ENCODE peak calls at places on chromosomes 16 and 17, in four cellular contexts. One of them, this sample, is unnamed.
A peak's percentile ranks its signal among the peaks of the same experiment; 100 is the strongest.

GRCh38 chr17:49180303-49180702 is 30.1 kb downstream of the GNGT2 start:
- DNase-seq in HepG2: peak; percentile 65
- DNase-seq in Panc1: peak; percentile 28
- DNase-seq in K562: peak; percentile 74
- DNase-seq in this sample: peak; percentile 74

GRCh38 chr17:32191306-32191705 is 49.0 kb downstream of the RHOT1 start:
- DNase-seq in K562: no peak
- DNase-seq in HepG2: no peak
- DNase-seq in Panc1: no peak
- DNase-seq in this sample: no peak

GRCh38 chr17:46759141-46759540 is 59.4 kb downstream of the WNT3 start:
- DNase-seq in K562: no peak
- DNase-seq in HepG2: no peak
- DNase-seq in Panc1: no peak
- DNase-seq in this sample: no peak

GRCh38 chr16:57537194-57537505 is 779 bp upstream of the CCDC102A start:
- DNase-seq in K562: peak; percentile 3
- DNase-seq in Panc1: no peak
- DNase-seq in HepG2: no peak
- DNase-seq in this sample: no peak

GRCh38 chr17:82237746-82238561 is 9.1 kb downstream of the SLC16A3 start:
- DNase-seq in Panc1: no peak
- DNase-seq in HepG2: no peak
- DNase-seq in K562: no peak
- DNase-seq in this sample: no peak

GRCh38 chr16:64989050-64989449 is 132.8 kb downstream of the CDH11 start:
- DNase-seq in Panc1: no peak
- DNase-seq in K562: no peak
- DNase-seq in HepG2: no peak
- DNase-seq in this sample: no peak

GRCh38 chr17:81608082-81608481 is 28.8 kb downstream of the NPLOC4 start:
- DNase-seq in K562: no peak
- DNase-seq in Panc1: no peak
- DNase-seq in HepG2: no peak
- DNase-seq in this sample: no peak

GRCh38 chr17:38584350-38584925 is 21.3 kb downstream of the SRCIN1 start:
- DNase-seq in HepG2: peak; percentile 41
- DNase-seq in Panc1: no peak
- DNase-seq in K562: peak; percentile 86
- DNase-seq in this sample: no peak

GRCh38 chr16:31880322-31880979 is 6.8 kb downstream of the ZNF267 start:
- DNase-seq in HepG2: no peak
- DNase-seq in K562: peak; percentile 88
- DNase-seq in Panc1: no peak
- DNase-seq in this sample: no peak

GRCh38 chr17:10741416-10742140 is 11.8 kb upstream of the TMEM220 start:
- DNase-seq in K562: no peak
- DNase-seq in HepG2: no peak
- DNase-seq in Panc1: no peak
- DNase-seq in this sample: no peak

GRCh38 chr16:13305019-13305755 is 403.8 kb downstream of the SHISA9 start:
- DNase-seq in Panc1: no peak
- DNase-seq in K562: no peak
- DNase-seq in HepG2: no peak
- DNase-seq in this sample: no peak

GRCh38 chr17:28384281-28385036 is 13.0 kb downstream of the SARM1 start:
- DNase-seq in HepG2: no peak
- DNase-seq in Panc1: no peak
- DNase-seq in K562: no peak
- DNase-seq in this sample: no peak

GRCh38 chr16:79171504-79172240 is 428.9 kb downstream of the MAF start:
- DNase-seq in HepG2: no peak
- DNase-seq in K562: no peak
- DNase-seq in Panc1: no peak
- DNase-seq in this sample: no peak

GRCh38 chr17:5237541-5238016 is 2.9 kb upstream of the SCIMP start:
- DNase-seq in HepG2: peak; percentile 81
- DNase-seq in K562: peak; percentile 77
- DNase-seq in Panc1: peak; percentile 82
- DNase-seq in this sample: peak; percentile 65

GRCh38 chr17:34081269-34081668 is 173.8 kb upstream of the CCL2 start:
- DNase-seq in Panc1: no peak
- DNase-seq in K562: peak; percentile 28
- DNase-seq in HepG2: no peak
- DNase-seq in this sample: no peak

GRCh38 chr17:21352221-21352980 is 23.8 kb upstream of the KCNJ12 start:
- DNase-seq in HepG2: no peak
- DNase-seq in Panc1: no peak
- DNase-seq in K562: no peak
- DNase-seq in this sample: no peak

GRCh38 chr17:66508896-66509843 is 206.8 kb downstream of the PRKCA start:
- DNase-seq in Panc1: peak; percentile 60
- DNase-seq in HepG2: no peak
- DNase-seq in K562: peak; percentile 66
- DNase-seq in this sample: peak; percentile 90

GRCh38 chr16:68629315-68629900 is 15.7 kb upstream of the CDH3 start:
- DNase-seq in Panc1: no peak
- DNase-seq in HepG2: no peak
- DNase-seq in K562: no peak
- DNase-seq in this sample: no peak

GRCh38 chr17:57868007-57868774 is 18.3 kb upstream of the MRPS23 start:
- DNase-seq in K562: peak; percentile 59
- DNase-seq in HepG2: peak; percentile 59
- DNase-seq in Panc1: no peak
- DNase-seq in this sample: peak; percentile 90

GRCh38 chr16:24853830-24854229 is 8.1 kb downstream of the SLC5A11 start:
- DNase-seq in HepG2: no peak
- DNase-seq in Panc1: no peak
- DNase-seq in K562: no peak
- DNase-seq in this sample: no peak

GRCh38 chr17:81552244-81553017 is at the start of gene FAAP100:
- DNase-seq in K562: peak; percentile 93
- DNase-seq in HepG2: peak; percentile 63
- DNase-seq in Panc1: no peak
- DNase-seq in this sample: peak; percentile 70

GRCh38 chr16:27678955-27679354 is 129.0 kb downstream of the KATNIP start:
- DNase-seq in K562: no peak
- DNase-seq in HepG2: no peak
- DNase-seq in Panc1: no peak
- DNase-seq in this sample: no peak

GRCh38 chr17:79630120-79630519 is 19.3 kb upstream of the RBFOX3 start:
- DNase-seq in HepG2: no peak
- DNase-seq in Panc1: no peak
- DNase-seq in K562: no peak
- DNase-seq in this sample: no peak

GRCh38 chr17:80971704-80972304 is 19.8 kb upstream of the CHMP6 start:
- DNase-seq in HepG2: no peak
- DNase-seq in K562: no peak
- DNase-seq in Panc1: no peak
- DNase-seq in this sample: no peak

GRCh38 chr16:30051518-30051917 is 14.0 kb upstream of the ALDOA start:
- DNase-seq in K562: no peak
- DNase-seq in HepG2: no peak
- DNase-seq in Panc1: no peak
- DNase-seq in this sample: no peak

GRCh38 chr16:14486520-14487303 is 143.3 kb downstream of the PARN start:
- DNase-seq in K562: peak; percentile 84
- DNase-seq in HepG2: peak; percentile 98
- DNase-seq in Panc1: no peak
- DNase-seq in this sample: peak; percentile 57

GRCh38 chr17:66953661-66954060 is 10.8 kb upstream of the CACNG4 start:
- DNase-seq in HepG2: no peak
- DNase-seq in K562: no peak
- DNase-seq in Panc1: no peak
- DNase-seq in this sample: no peak

GRCh38 chr17:42891539-42892152 is 9.0 kb upstream of the G6PC1 start:
- DNase-seq in Panc1: no peak
- DNase-seq in HepG2: peak; percentile 63
- DNase-seq in K562: no peak
- DNase-seq in this sample: no peak

GRCh38 chr17:40016692-40017000 is 1.4 kb downstream of the CSF3 start:
- DNase-seq in Panc1: no peak
- DNase-seq in K562: no peak
- DNase-seq in HepG2: no peak
- DNase-seq in this sample: no peak
- TF ChIP-seq TCF7L2 in Panc1: no peak
- TF ChIP-seq TCF7L2 in K562: no peak
- TF ChIP-seq TCF7L2 in HepG2: no peak
- TF ChIP-seq TCF7L2 in this sample: no peak

GRCh38 chr16:84582958-84583516 is 34.8 kb downstream of the COTL1 start:
- DNase-seq in HepG2: no peak
- DNase-seq in K562: no peak
- DNase-seq in Panc1: no peak
- DNase-seq in this sample: no peak
- TF ChIP-seq TCF7L2 in HepG2: no peak
- TF ChIP-seq TCF7L2 in K562: no peak
- TF ChIP-seq TCF7L2 in Panc1: no peak
- TF ChIP-seq TCF7L2 in this sample: no peak

DNA sequence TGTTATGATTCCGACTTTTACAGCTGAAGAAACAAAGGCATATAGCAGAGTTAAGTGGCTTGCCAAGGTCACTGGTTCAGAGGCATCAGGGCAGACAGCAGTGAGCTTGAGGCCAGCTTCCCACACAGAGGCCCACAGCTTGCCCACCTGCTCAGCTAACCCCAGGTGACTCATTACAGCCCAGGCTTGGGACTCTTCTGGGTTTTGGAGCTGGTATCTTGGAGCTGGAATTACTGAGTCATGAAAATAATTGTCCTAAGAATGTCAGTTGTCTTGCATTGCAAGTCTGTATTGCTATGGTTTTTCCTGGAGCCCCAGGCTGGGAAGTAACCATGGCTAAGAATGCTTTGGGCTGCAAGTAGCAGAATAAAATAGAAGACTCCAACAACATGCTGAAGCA is 32.4 kb upstream of the IRX3 start:
- DNase-seq in HepG2: no peak
- DNase-seq in Panc1: no peak
- DNase-seq in K562: no peak
- DNase-seq in this sample: no peak
- TF ChIP-seq TCF7L2 in HepG2: no peak
- TF ChIP-seq TCF7L2 in Panc1: no peak
- TF ChIP-seq TCF7L2 in K562: no peak
- TF ChIP-seq TCF7L2 in this sample: no peak

GRCh38 chr16:85913688-85914422 is 14.9 kb downstream of the IRF8 start:
- DNase-seq in Panc1: no peak
- DNase-seq in HepG2: no peak
- DNase-seq in K562: no peak
- DNase-seq in this sample: no peak
- TF ChIP-seq TCF7L2 in Panc1: no peak
- TF ChIP-seq TCF7L2 in HepG2: no peak
- TF ChIP-seq TCF7L2 in K562: no peak
- TF ChIP-seq TCF7L2 in this sample: no peak

GRCh38 chr17:1146551-1147265 is 33.1 kb downstream of the ABR start:
- DNase-seq in Panc1: no peak
- DNase-seq in K562: no peak
- DNase-seq in HepG2: no peak
- DNase-seq in this sample: no peak

GRCh38 chr17:1150863-1151685 is 28.7 kb downstream of the ABR start:
- DNase-seq in K562: no peak
- DNase-seq in HepG2: no peak
- DNase-seq in Panc1: no peak
- DNase-seq in this sample: no peak

GRCh38 chr17:1149869-1150268 is 29.9 kb downstream of the ABR start:
- DNase-seq in Panc1: no peak
- DNase-seq in K562: no peak
- DNase-seq in HepG2: no peak
- DNase-seq in this sample: no peak

GRCh38 chr17:1145311-1145986 is 34.3 kb downstream of the ABR start:
- DNase-seq in K562: no peak
- DNase-seq in HepG2: no peak
- DNase-seq in Panc1: no peak
- DNase-seq in this sample: no peak

DNA sequence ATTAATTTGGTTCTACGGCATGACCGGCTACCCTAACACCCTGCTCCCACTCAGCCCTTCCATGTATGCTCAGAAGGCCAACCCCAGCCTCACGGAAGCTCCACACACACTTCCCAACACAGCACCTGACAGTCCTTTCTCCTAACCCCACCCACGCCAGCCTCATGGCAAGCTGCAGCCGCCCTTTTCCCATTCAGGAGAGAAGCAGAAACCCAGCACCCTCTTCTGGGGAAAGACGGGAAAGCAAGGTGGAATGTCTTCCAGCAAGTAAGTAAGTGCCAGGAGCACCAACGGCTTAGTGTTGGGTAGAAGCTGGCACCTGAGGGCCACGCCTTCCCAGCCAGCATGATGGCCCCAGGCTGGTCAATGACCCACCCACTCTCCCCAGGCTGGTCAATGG is 32.1 kb downstream of the ABR start:
- DNase-seq in K562: peak; percentile 20
- DNase-seq in HepG2: peak; percentile 63
- DNase-seq in Panc1: peak; percentile 39
- DNase-seq in this sample: peak; percentile 71
- TF ChIP-seq TCF7L2 in K562: no peak
- TF ChIP-seq TCF7L2 in HepG2: no peak
- TF ChIP-seq TCF7L2 in Panc1: no peak
- TF ChIP-seq TCF7L2 in this sample: no peak

GRCh38 chr16:17817260-17817659 is 346.5 kb upstream of the XYLT1 start:
- DNase-seq in K562: no peak
- DNase-seq in Panc1: no peak
- DNase-seq in HepG2: no peak
- DNase-seq in this sample: no peak

DNA sequence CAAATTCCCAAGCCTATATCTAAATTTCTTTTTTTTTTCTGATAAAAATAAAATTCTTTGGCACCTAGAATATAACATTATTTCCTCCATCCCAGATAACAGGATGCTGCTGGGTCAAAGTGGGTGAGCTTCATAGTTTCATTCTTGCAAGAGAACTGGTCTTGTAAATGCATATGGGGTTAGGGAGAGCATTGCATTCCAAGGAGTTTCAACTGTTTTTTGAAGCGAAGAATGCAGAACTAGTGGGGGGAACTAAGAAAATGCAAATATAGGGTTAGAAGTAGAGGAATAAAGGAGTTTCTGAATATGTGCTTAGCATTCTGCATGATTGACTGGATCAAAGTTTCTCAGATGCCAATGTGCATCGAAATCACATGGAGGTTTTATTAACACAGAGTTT is 347.2 kb upstream of the XYLT1 start:
- DNase-seq in HepG2: no peak
- DNase-seq in Panc1: no peak
- DNase-seq in K562: no peak
- DNase-seq in this sample: no peak
- TF ChIP-seq TCF7L2 in HepG2: no peak
- TF ChIP-seq TCF7L2 in Panc1: no peak
- TF ChIP-seq TCF7L2 in K562: no peak
- TF ChIP-seq TCF7L2 in this sample: no peak